ENCODE peak calls at places on chromosome 11, in ten cellular contexts. I is lung; H is coronary artery; Z is CD8-positive, alpha-beta T cell; R is IMR-90; C is MM.1S; E is heart right ventricle; N is dorsolateral prefrontal cortex; F is upper lobe of right lung; B is AG04450. V is an unnamed sample.

GRCh38 chr11:76376746-76377558 is 4.0 kb downstream of the THAP12 start:
- DNase-seq in I (no peak), H (no peak), Z (no peak), R (no peak), C (peak), E (no peak), N (no peak), F (no peak), B (no peak), V (no peak)

GRCh38 chr11:37786214-37786755 is 1188.2 kb upstream of the RAG2 start:
- DNase-seq in I (no peak), H (no peak), Z (no peak), R (peak), C (no peak), E (no peak), N (no peak), F (no peak), B (peak), V (no peak)

GRCh38 chr11:30049214-30049613 is 32.4 kb upstream of the KCNA4 start:
- DNase-seq in I (no peak), H (no peak), Z (no peak), R (no peak), C (no peak), E (no peak), N (no peak), F (no peak), B (no peak), V (no peak)

GRCh38 chr11:65421204-65422103 is 1.1 kb upstream of the NEAT1 start:
- DNase-seq in I (peak), H (peak), Z (peak), R (peak), C (peak), E (peak), N (peak), F (peak), B (peak), V (peak)

GRCh38 chr11:108538022-108538424 is 39.8 kb upstream of the POGLUT3 start:
- DNase-seq in I (peak), H (no peak), Z (peak), R (no peak), C (no peak), E (no peak), N (no peak), F (peak), B (no peak), V (no peak)

GRCh38 chr11:46278387-46279173 is 1.1 kb downstream of the CREB3L1 start:
- DNase-seq in I (no peak), H (no peak), Z (no peak), R (peak), C (no peak), E (peak), N (no peak), F (peak), B (no peak), V (peak)

GRCh38 chr11:128904872-128905344 is 13.8 kb downstream of the KCNJ5 start:
- DNase-seq in I (no peak), H (no peak), Z (no peak), R (no peak), C (no peak), E (peak), N (no peak), F (no peak), B (no peak), V (peak)

GRCh38 chr11:2415601-2416380 is 15.2 kb downstream of the TSSC4 start:
- DNase-seq in I (no peak), H (no peak), Z (no peak), R (no peak), C (no peak), E (peak), N (no peak), F (no peak), B (no peak), V (no peak)

GRCh38 chr11:17457361-17458104 is 19.1 kb downstream of the ABCC8 start:
- DNase-seq in I (no peak), H (no peak), Z (no peak), R (no peak), C (no peak), E (no peak), N (peak), F (no peak), B (no peak), V (no peak)

GRCh38 chr11:133040289-133040893 is 491.9 kb downstream of the OPCML start:
- DNase-seq in I (no peak), H (no peak), Z (no peak), R (peak), C (no peak), E (no peak), N (no peak), F (no peak), B (no peak), V (no peak)

GRCh38 chr11:18720086-18720810 is 5.7 kb downstream of the IGSF22 start:
- DNase-seq in I (no peak), H (no peak), Z (no peak), R (peak), C (no peak), E (no peak), N (no peak), F (no peak), B (no peak), V (no peak)

GRCh38 chr11:13955971-13956421 is 6.5 kb upstream of the SPON1 start:
- DNase-seq in I (peak), H (no peak), Z (peak), R (peak), C (peak), E (no peak), N (peak), F (no peak), B (peak), V (peak)

GRCh38 chr11:95816037-95816436 is 25.7 kb downstream of the CEP57 start:
- DNase-seq in I (no peak), H (no peak), Z (no peak), R (no peak), C (no peak), E (no peak), N (no peak), F (no peak), B (no peak), V (no peak)

GRCh38 chr11:113817626-113818025 is 38.0 kb downstream of the CLDN25 start:
- DNase-seq in I (no peak), H (no peak), Z (no peak), R (no peak), C (no peak), E (no peak), N (no peak), F (no peak), B (no peak), V (no peak)

GRCh38 chr11:72191961-72192381 is at the start of gene FOLR1:
- DNase-seq in I (peak), H (peak), Z (no peak), R (no peak), C (no peak), E (no peak), N (no peak), F (peak), B (no peak), V (no peak)

GRCh38 chr11:32569313-32569881 is 14.2 kb upstream of the EIF3M start:
- DNase-seq in I (no peak), H (no peak), Z (no peak), R (no peak), C (no peak), E (no peak), N (no peak), F (no peak), B (no peak), V (no peak)

GRCh38 chr11:78131956-78132355 is 7.5 kb downstream of the ALG8 start:
- DNase-seq in I (no peak), H (no peak), Z (no peak), R (peak), C (no peak), E (no peak), N (no peak), F (no peak), B (no peak), V (no peak)

GRCh38 chr11:75107187-75107586 is 10.5 kb upstream of the OR2AT4 start:
- DNase-seq in I (no peak), H (no peak), Z (no peak), R (peak), C (no peak), E (no peak), N (no peak), F (no peak), B (no peak), V (no peak)

GRCh38 chr11:47186937-47187681 is 875 bp upstream of the PACSIN3 start:
- DNase-seq in I (no peak), H (peak), Z (no peak), R (peak), C (peak), E (peak), N (peak), F (peak), B (no peak), V (peak)

GRCh38 chr11:11395126-11395525 is 42.1 kb upstream of the CSNK2A3 start:
- DNase-seq in I (no peak), H (no peak), Z (no peak), R (no peak), C (no peak), E (no peak), N (no peak), F (no peak), B (no peak), V (no peak)

GRCh38 chr11:100890779-100891178 is 203.7 kb downstream of the ARHGAP42 start:
- DNase-seq in I (no peak), H (no peak), Z (no peak), R (peak), C (no peak), E (no peak), N (no peak), F (no peak), B (peak), V (no peak)

GRCh38 chr11:2150206-2150847 is 10.7 kb downstream of the INS start:
- DNase-seq in I (no peak), H (no peak), Z (no peak), R (peak), C (no peak), E (no peak), N (no peak), F (no peak), B (peak), V (no peak)

GRCh38 chr11:118918128-118918685 is 7.5 kb downstream of the BCL9L start:
- DNase-seq in I (peak), H (peak), Z (no peak), R (peak), C (no peak), E (peak), N (no peak), F (no peak), B (no peak), V (peak)

GRCh38 chr11:23078289-23078971 is 218.2 kb upstream of the CCDC179 start:
- DNase-seq in I (no peak), H (no peak), Z (no peak), R (peak), C (no peak), E (no peak), N (no peak), F (no peak), B (peak), V (no peak)

GRCh38 chr11:100403817-100404216 is 283.3 kb upstream of the ARHGAP42 start:
- DNase-seq in I (no peak), H (no peak), Z (no peak), R (peak), C (no peak), E (no peak), N (no peak), F (no peak), B (peak), V (no peak)

GRCh38 chr11:48129697-48130395 is 86.8 kb upstream of the OR4B1 start:
- DNase-seq in I (no peak), H (no peak), Z (no peak), R (no peak), C (peak), E (no peak), N (no peak), F (no peak), B (no peak), V (no peak)

GRCh38 chr11:18754308-18754707 is 28.3 kb upstream of the IGSF22 start:
- DNase-seq in I (no peak), H (no peak), Z (no peak), R (peak), C (no peak), E (no peak), N (no peak), F (no peak), B (no peak), V (no peak)

GRCh38 chr11:15179167-15179566 is 64.4 kb downstream of the INSC start:
- DNase-seq in I (no peak), H (no peak), Z (no peak), R (peak), C (no peak), E (no peak), N (no peak), F (no peak), B (no peak), V (no peak)

GRCh38 chr11:72069200-72069599 is 11.1 kb downstream of the NUMA1 start:
- DNase-seq in I (no peak), H (no peak), Z (no peak), R (no peak), C (no peak), E (no peak), N (no peak), F (no peak), B (no peak), V (no peak)

DNA sequence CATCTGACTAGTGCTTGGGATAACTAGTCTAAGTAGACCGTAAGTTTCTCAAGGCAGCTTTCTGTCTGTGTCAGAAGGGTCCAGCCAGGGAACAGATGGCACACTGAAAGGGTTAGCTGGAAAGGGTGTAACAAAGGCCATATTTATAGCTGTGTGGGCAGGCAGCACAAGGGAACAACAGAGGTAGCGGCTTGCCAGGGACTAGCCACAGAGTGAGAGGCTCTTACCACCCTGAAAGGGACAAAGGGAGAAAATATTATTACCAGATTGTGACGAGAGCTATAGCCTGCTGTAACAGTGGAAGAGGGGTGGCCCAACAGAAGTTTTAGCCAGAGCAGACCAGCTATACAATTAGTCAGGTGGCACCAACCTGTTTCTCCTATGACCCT is 129.4 kb downstream of the CCDC34 start:
- DNase-seq in I (no peak), H (no peak), Z (no peak), R (no peak), C (no peak), E (no peak), N (peak), F (no peak), B (no peak), V (no peak)
- H3K27ac ChIP-seq in I (no peak), H (peak), Z (no peak), R (no peak), C (no peak), E (peak), N (no peak), F (no peak), B (no peak), V (peak)

GRCh38 chr11:60971520-60971919 is at the start of gene CD6:
- DNase-seq in I (no peak), H (no peak), Z (peak), R (no peak), C (no peak), E (no peak), N (no peak), F (no peak), B (no peak), V (no peak)

GRCh38 chr11:60970890-60971289 is 590 bp upstream of the CD6 start:
- DNase-seq in I (no peak), H (no peak), Z (no peak), R (no peak), C (no peak), E (no peak), N (no peak), F (no peak), B (no peak), V (no peak)

GRCh38 chr11:60973699-60974098 is 2.2 kb downstream of the CD6 start:
- DNase-seq in I (no peak), H (no peak), Z (no peak), R (no peak), C (no peak), E (no peak), N (no peak), F (no peak), B (no peak), V (no peak)

GRCh38 chr11:60970369-60970774 is 1.1 kb upstream of the CD6 start:
- DNase-seq in I (peak), H (no peak), Z (peak), R (peak), C (peak), E (peak), N (peak), F (peak), B (no peak), V (peak)

DNA sequence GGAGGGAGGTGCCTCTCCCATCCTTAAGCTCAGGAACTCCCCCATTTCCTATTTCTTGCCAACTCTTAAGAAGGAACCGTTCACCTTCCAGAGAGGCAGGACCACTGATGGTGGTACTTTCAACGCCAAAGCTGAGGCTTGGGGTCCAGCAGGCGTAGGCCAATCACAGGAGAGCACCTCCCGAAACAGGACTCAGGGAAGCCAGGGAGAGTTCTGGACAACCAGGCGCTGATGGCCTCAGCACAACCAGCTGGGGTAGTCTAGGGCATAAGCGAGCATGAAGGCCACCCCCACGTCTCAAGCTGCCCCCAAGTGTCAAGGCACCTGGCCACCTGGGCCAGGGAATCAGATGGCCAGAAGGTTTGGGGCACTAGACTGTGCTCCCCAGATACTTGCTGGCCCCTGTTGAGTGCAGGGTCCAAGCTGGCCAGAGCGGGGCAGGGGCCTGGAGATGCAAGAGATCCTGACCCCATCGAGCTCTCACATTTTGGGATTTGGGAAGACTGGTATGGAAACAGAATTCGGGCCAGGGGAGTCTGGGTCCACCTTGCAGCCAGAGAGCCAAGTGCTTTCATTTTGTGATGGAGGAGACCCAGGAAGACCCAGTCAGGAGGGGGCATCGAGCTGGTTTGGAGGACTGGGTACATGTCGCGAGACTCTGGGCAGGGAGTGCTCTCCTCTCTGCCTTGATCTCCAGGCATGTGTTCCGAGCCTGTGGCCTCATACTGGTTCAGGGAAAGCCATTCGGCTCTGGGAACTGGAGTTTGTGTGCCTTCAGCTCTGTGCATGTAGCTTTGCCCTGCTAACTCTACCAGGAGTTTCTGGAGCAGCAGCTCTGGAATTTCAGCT is 926 bp downstream of the CD6 start:
- DNase-seq in I (no peak), H (no peak), Z (no peak), R (no peak), C (no peak), E (no peak), N (no peak), F (no peak), B (no peak), V (no peak)
- H3K4me3 ChIP-seq in I (no peak), H (no peak), Z (peak), R (no peak), C (no peak), E (no peak), N (no peak), F (peak), B (no peak), V (no peak)

DNA sequence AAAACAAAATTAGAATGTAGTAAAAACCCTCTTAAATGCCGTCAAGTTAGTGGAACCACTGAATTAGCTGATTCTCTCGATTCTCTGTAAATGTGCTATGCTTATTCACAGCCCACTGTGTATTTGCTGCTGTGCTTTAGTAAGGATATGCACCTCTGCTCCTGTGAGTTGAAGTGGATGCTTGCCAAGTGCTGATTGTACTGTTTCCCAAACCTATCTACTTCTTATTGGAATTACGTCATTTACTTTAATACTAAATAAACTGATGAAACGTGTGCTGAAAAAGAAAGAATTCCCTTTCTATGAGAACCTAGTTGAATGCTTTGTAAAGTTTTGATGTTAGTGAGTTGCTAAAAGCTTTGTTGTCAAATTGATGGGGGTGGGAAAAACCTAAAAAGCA is 158.4 kb downstream of the LRRC4C start:
- DNase-seq in I (no peak), H (no peak), Z (no peak), R (no peak), C (no peak), E (no peak), N (no peak), F (no peak), B (no peak), V (no peak)
- TF ChIP-seq CTCF in I (no peak), H (no peak), Z (no peak), R (no peak), C (no peak), E (no peak), N (no peak), F (no peak), B (no peak), V (no peak)

DNA sequence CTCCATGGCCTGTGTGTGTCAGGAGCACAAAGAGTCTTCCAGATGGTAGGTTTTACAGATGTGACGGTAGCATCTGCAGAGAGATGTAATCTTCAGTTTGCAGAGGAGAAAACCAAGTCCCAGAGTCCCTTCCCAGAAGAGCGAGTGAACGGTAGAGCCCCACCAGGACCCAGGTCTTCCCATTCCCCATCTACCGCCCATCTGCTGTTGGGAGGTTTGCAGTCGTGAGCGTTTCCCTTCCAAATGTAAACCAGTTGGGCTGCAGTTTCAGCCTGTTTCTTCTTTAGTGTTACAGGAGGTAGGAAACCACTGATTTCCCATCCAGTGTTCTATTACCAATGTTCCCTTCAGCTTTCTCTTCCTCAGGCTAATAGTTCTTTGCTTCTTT is 24.0 kb downstream of the PANX1 start:
- DNase-seq in I (no peak), H (no peak), Z (no peak), R (no peak), C (no peak), E (no peak), N (no peak), F (no peak), B (no peak), V (no peak)
- H3K27ac ChIP-seq in I (no peak), H (peak), Z (no peak), R (peak), C (no peak), E (peak), N (no peak), F (no peak), B (peak), V (peak)

DNA sequence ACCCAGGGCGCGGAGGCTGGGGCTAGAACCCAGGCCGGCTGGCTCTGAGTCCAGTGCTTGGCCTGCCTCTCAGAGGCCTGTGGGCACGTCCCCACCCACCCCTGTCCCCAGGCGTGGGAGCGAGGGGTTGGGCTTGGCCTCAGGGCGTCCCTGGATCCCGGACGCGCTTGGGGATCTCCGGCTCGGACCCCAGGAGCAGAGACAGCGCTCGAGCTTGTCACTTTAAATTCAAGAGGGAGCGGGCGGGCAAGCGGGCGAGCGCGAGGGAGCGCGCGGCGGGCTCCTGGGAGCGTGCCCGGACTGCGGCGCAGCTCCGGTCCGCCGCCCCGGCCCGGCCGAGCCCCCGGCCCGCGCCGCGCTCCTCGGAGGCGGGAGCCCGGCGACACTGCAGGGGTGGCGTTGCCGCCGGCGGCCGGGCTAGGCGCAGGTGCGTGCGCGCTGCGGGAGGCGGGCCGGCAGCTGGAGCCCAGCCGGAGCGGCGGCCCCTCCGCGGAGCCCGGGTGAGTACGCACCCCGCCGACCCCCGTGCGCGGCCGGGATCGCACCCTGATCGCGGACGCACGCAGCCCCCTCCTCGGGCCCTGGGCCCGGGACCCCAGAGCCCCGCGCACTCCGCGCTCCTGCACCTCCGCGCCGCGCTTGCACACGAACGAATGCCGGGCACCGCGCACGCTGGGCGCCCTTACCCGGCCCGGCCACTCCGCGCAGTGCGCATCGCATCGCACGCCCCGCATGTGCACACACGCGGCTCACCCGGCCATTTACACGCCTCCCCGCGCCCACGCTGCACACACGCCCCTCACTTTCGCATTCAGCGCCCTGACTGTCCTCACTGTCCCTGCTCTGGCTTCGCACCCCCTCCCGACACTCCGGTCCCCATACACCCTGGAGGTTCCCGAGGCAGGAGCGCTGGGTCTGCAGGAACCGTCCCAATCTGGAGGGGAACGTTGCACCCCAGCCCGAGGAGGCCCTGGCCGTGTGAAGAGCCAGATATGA is at the start of gene SYT12:
- DNase-seq in I (no peak), H (no peak), Z (no peak), R (no peak), C (no peak), E (no peak), N (peak), F (no peak), B (no peak), V (no peak)
- H3K4me3 ChIP-seq in I (no peak), H (peak), Z (peak), R (peak), C (no peak), E (peak), N (peak), F (peak), B (peak), V (peak)